ENCODE peak calls at places on chromosomes 7 and 10, in seven cellular contexts. One of them, this sample, is unnamed.

GRCh38 chr10:79241990-79242619 is 105.2 kb upstream of the PPIF start:
- DNase-seq in HCT116: no peak
- DNase-seq in H1: no peak
- DNase-seq in SK-N-SH: peak; percentile 83
- DNase-seq in K562: no peak
- DNase-seq in GM12878: no peak
- DNase-seq in HepG2: no peak
- DNase-seq in this sample: peak; percentile 76

GRCh38 chr7:69722836-69723235 is 124.6 kb downstream of the AUTS2 start:
- DNase-seq in HCT116: no peak
- DNase-seq in H1: no peak
- DNase-seq in SK-N-SH: no peak
- DNase-seq in K562: no peak
- DNase-seq in GM12878: no peak
- DNase-seq in HepG2: no peak
- DNase-seq in this sample: no peak

GRCh38 chr7:141430426-141431142 is 120.6 kb upstream of the AGK start:
- DNase-seq in HCT116: no peak
- DNase-seq in H1: no peak
- DNase-seq in SK-N-SH: no peak
- DNase-seq in K562: no peak
- DNase-seq in GM12878: no peak
- DNase-seq in HepG2: no peak
- DNase-seq in this sample: no peak

GRCh38 chr7:116122972-116123595 is 87.3 kb upstream of the TES start:
- DNase-seq in HCT116: peak; percentile 32
- DNase-seq in H1: no peak
- DNase-seq in SK-N-SH: peak; percentile 17
- DNase-seq in K562: peak; percentile 21
- DNase-seq in GM12878: no peak
- DNase-seq in HepG2: peak; percentile 20
- DNase-seq in this sample: no peak

GRCh38 chr10:66833861-66834260 is 92.0 kb upstream of the LRRTM3 start:
- DNase-seq in HCT116: no peak
- DNase-seq in H1: no peak
- DNase-seq in SK-N-SH: no peak
- DNase-seq in K562: no peak
- DNase-seq in GM12878: no peak
- DNase-seq in HepG2: no peak
- DNase-seq in this sample: no peak

GRCh38 chr10:62584216-62584615 is 210.0 kb downstream of the ZNF365 start:
- DNase-seq in HCT116: no peak
- DNase-seq in H1: no peak
- DNase-seq in SK-N-SH: no peak
- DNase-seq in K562: no peak
- DNase-seq in GM12878: no peak
- DNase-seq in HepG2: no peak
- DNase-seq in this sample: no peak

GRCh38 chr7:106568680-106569499 is 92.1 kb downstream of the CCDC71L start:
- DNase-seq in HCT116: peak; percentile 52
- DNase-seq in H1: no peak
- DNase-seq in SK-N-SH: peak; percentile 80
- DNase-seq in K562: peak; percentile 95
- DNase-seq in GM12878: no peak
- DNase-seq in HepG2: no peak
- DNase-seq in this sample: peak; percentile 72

GRCh38 chr7:116953727-116954442 is 584 bp downstream of the ST7 start:
- DNase-seq in HCT116: peak; percentile 43
- DNase-seq in H1: peak; percentile 64
- DNase-seq in SK-N-SH: peak; percentile 92
- DNase-seq in K562: peak; percentile 84
- DNase-seq in GM12878: no peak
- DNase-seq in HepG2: peak; percentile 84
- DNase-seq in this sample: peak; percentile 82

GRCh38 chr7:96219382-96220130 is 102.3 kb downstream of the SLC25A13 start:
- DNase-seq in HCT116: peak; percentile 22
- DNase-seq in H1: no peak
- DNase-seq in SK-N-SH: peak; percentile 44
- DNase-seq in K562: no peak
- DNase-seq in GM12878: no peak
- DNase-seq in HepG2: no peak
- DNase-seq in this sample: no peak

GRCh38 chr7:18893156-18893555 is 224.3 kb downstream of the TWIST1 start:
- DNase-seq in HCT116: no peak
- DNase-seq in H1: no peak
- DNase-seq in SK-N-SH: no peak
- DNase-seq in K562: no peak
- DNase-seq in GM12878: no peak
- DNase-seq in HepG2: no peak
- DNase-seq in this sample: no peak

GRCh38 chr7:18896343-18896975 is 221.0 kb downstream of the TWIST1 start:
- DNase-seq in HCT116: no peak
- DNase-seq in H1: no peak
- DNase-seq in SK-N-SH: no peak
- DNase-seq in K562: no peak
- DNase-seq in GM12878: no peak
- DNase-seq in HepG2: no peak
- DNase-seq in this sample: no peak

GRCh38 chr7:18894155-18894554 is 223.3 kb downstream of the TWIST1 start:
- DNase-seq in HCT116: no peak
- DNase-seq in H1: no peak
- DNase-seq in SK-N-SH: no peak
- DNase-seq in K562: no peak
- DNase-seq in GM12878: no peak
- DNase-seq in HepG2: no peak
- DNase-seq in this sample: peak; percentile 22

GRCh38 chr7:18890885-18891621 is 226.4 kb downstream of the TWIST1 start:
- DNase-seq in HCT116: no peak
- DNase-seq in H1: no peak
- DNase-seq in SK-N-SH: no peak
- DNase-seq in K562: no peak
- DNase-seq in GM12878: no peak
- DNase-seq in HepG2: no peak
- DNase-seq in this sample: no peak

GRCh38 chr7:18895456-18895855 is 222.0 kb downstream of the TWIST1 start:
- DNase-seq in HCT116: peak; percentile 53
- DNase-seq in H1: no peak
- DNase-seq in SK-N-SH: no peak
- DNase-seq in K562: no peak
- DNase-seq in GM12878: no peak
- DNase-seq in HepG2: no peak
- DNase-seq in this sample: no peak
- TF ChIP-seq JUND in HCT116: peak; percentile 93
- TF ChIP-seq JUND in H1: no peak
- TF ChIP-seq JUND in SK-N-SH: peak; percentile 99
- TF ChIP-seq JUND in K562: no peak
- TF ChIP-seq JUND in GM12878: no peak
- TF ChIP-seq JUND in HepG2: no peak
- TF ChIP-seq JUND in this sample: no peak

DNA sequence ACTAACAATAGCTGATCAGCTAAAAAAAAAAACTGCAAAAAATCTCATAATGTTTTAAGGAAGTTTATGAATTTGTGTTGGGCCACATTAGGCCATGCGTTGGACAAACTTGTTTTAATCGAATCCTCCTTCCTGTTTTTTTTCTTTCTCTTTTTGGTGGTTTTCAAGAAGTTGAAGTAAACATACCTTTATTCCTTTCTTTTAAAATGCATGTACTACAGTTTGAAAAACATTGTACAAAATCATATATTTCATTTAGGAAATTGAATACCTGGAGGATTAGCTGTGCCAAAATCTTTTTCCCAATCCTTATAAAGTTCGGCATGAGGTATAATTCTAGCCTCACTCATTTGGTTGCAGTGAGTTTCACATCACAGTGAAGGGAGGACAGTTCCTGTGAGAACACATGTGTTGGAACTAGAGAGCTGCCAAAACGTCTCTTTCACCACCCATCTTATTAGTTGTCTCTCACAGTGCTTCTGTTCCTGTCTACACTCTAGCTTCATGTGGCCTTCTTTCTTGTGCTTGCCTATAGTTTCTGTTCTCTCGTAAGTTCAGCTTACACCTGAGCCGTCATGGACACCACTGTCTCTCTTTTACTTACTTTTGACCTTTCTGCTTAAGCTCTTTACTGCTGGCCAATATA is 37.7 kb downstream of the ZNRF2 start:
- DNase-seq in HCT116: no peak
- DNase-seq in H1: no peak
- DNase-seq in SK-N-SH: no peak
- DNase-seq in K562: peak; percentile 19
- DNase-seq in GM12878: peak; percentile 74
- DNase-seq in HepG2: no peak
- DNase-seq in this sample: peak; percentile 41
- TF ChIP-seq JUND in HCT116: no peak
- TF ChIP-seq JUND in H1: no peak
- TF ChIP-seq JUND in SK-N-SH: no peak
- TF ChIP-seq JUND in K562: no peak
- TF ChIP-seq JUND in GM12878: no peak
- TF ChIP-seq JUND in HepG2: no peak
- TF ChIP-seq JUND in this sample: no peak

GRCh38 chr10:45578384-45578946 is 94.1 kb downstream of the ZFAND4 start:
- DNase-seq in HCT116: no peak
- DNase-seq in H1: no peak
- DNase-seq in SK-N-SH: no peak
- DNase-seq in K562: no peak
- DNase-seq in GM12878: no peak
- DNase-seq in HepG2: peak; percentile 9
- DNase-seq in this sample: no peak

GRCh38 chr10:45580371-45580770 is 92.2 kb downstream of the ZFAND4 start:
- DNase-seq in HCT116: no peak
- DNase-seq in H1: no peak
- DNase-seq in SK-N-SH: no peak
- DNase-seq in K562: peak; percentile 38
- DNase-seq in GM12878: peak; percentile 49
- DNase-seq in HepG2: no peak
- DNase-seq in this sample: peak; percentile 28

GRCh38 chr10:45580781-45581496 is 91.6 kb downstream of the ZFAND4 start:
- DNase-seq in HCT116: no peak
- DNase-seq in H1: no peak
- DNase-seq in SK-N-SH: no peak
- DNase-seq in K562: peak; percentile 40
- DNase-seq in GM12878: peak; percentile 43
- DNase-seq in HepG2: no peak
- DNase-seq in this sample: no peak

GRCh38 chr10:45582386-45582781 is 90.2 kb downstream of the ZFAND4 start:
- DNase-seq in HCT116: no peak
- DNase-seq in H1: no peak
- DNase-seq in SK-N-SH: no peak
- DNase-seq in K562: no peak
- DNase-seq in GM12878: no peak
- DNase-seq in HepG2: no peak
- DNase-seq in this sample: no peak

DNA sequence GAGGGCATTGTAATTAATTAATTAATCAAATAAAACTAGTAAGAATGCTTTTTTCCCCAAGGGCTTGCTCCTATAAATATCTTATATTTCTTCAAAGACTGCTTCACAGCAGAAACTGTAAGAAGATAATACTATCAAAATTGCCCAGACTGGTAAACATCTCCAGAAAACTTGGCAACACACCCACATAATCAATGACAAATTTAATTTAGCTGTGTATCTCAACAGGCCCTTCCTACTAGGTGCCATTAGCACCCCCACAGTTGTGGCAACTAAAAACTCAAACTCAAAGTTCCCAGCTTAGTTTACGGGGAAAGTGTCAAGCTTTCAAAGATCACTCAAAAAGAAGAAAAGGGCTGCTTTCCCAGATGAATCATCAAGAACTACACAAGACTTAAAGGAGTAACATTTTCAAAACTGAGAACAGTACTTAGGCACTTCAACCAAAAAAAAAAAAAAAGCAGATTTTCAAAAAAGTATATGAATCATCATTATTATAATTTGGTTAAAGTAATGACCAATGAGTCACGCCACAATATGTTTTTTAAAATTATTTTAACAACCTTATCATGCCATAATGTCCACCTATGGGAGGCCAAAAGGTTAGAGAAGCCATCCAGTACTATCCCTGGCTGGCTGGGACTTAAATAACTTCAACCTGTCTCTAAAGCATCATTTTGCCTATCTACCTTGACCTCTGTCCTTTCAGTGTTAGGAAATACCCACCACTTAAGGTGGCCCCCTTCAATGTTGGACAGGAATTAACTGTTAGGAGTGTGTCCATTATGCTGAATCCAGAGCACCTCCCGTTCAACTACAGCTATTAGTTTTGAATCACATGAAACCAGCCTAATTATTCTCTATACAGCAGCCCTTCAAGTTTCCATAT is 90.8 kb downstream of the ZFAND4 start:
- DNase-seq in HCT116: no peak
- DNase-seq in H1: no peak
- DNase-seq in SK-N-SH: no peak
- DNase-seq in K562: no peak
- DNase-seq in GM12878: no peak
- DNase-seq in HepG2: peak; percentile 13
- DNase-seq in this sample: no peak
- TF ChIP-seq JUND in HCT116: no peak
- TF ChIP-seq JUND in H1: no peak
- TF ChIP-seq JUND in SK-N-SH: no peak
- TF ChIP-seq JUND in K562: peak; percentile 41
- TF ChIP-seq JUND in GM12878: no peak
- TF ChIP-seq JUND in HepG2: no peak
- TF ChIP-seq JUND in this sample: no peak

GRCh38 chr10:14360515-14360914 is 29.8 kb upstream of the FRMD4A start:
- DNase-seq in HCT116: no peak
- DNase-seq in H1: no peak
- DNase-seq in SK-N-SH: no peak
- DNase-seq in K562: no peak
- DNase-seq in GM12878: no peak
- DNase-seq in HepG2: no peak
- DNase-seq in this sample: no peak

GRCh38 chr10:14365231-14365744 is 34.6 kb upstream of the FRMD4A start:
- DNase-seq in HCT116: no peak
- DNase-seq in H1: no peak
- DNase-seq in SK-N-SH: no peak
- DNase-seq in K562: no peak
- DNase-seq in GM12878: no peak
- DNase-seq in HepG2: no peak
- DNase-seq in this sample: no peak

GRCh38 chr10:14360951-14361350 is 30.2 kb upstream of the FRMD4A start:
- DNase-seq in HCT116: no peak
- DNase-seq in H1: no peak
- DNase-seq in SK-N-SH: no peak
- DNase-seq in K562: no peak
- DNase-seq in GM12878: no peak
- DNase-seq in HepG2: no peak
- DNase-seq in this sample: no peak

GRCh38 chr10:14358886-14359573 is 28.3 kb upstream of the FRMD4A start:
- DNase-seq in HCT116: no peak
- DNase-seq in H1: no peak
- DNase-seq in SK-N-SH: no peak
- DNase-seq in K562: no peak
- DNase-seq in GM12878: no peak
- DNase-seq in HepG2: no peak
- DNase-seq in this sample: no peak

DNA sequence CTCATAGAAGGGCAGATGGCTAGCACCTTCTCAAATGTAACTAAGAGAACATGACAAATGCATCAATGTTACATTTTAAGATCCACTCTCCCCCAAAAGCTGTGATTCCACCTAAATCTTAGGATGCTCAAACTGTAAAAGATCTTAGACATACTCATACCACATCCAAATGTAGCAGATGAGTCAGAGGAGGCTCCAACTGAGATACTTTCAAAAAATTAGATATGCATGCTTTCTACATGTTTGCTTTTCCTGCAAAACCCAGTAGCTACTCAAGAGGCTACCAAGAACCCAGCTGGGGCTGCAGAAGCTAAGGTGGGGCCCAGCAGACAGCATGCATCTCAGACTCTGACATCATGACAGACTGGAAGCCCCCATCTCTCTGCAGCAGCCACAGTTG is 31.4 kb upstream of the FRMD4A start:
- DNase-seq in HCT116: no peak
- DNase-seq in H1: no peak
- DNase-seq in SK-N-SH: no peak
- DNase-seq in K562: no peak
- DNase-seq in GM12878: no peak
- DNase-seq in HepG2: no peak
- DNase-seq in this sample: no peak
- TF ChIP-seq JUND in HCT116: no peak
- TF ChIP-seq JUND in H1: no peak
- TF ChIP-seq JUND in SK-N-SH: no peak
- TF ChIP-seq JUND in K562: no peak
- TF ChIP-seq JUND in GM12878: no peak
- TF ChIP-seq JUND in HepG2: no peak
- TF ChIP-seq JUND in this sample: no peak

This sample was measured in T47D.